ENCODE peak calls at places on chromosome 3, in four cellular contexts. One of them, this sample, is unnamed. For H3K4me1, the result is how much of the 10 kb centered on the place peaks cover.

GRCh38 chr3:65672876-65673815 is 365.6 kb downstream of the MAGI1 start:
- DNase-seq in body of pancreas: peak
- DNase-seq in suprapubic skin: no peak
- DNase-seq in psoas muscle: peak
- DNase-seq in this sample: peak

GRCh38 chr3:186471781-186472180 is 72.4 kb downstream of the CRYGS start:
- DNase-seq in psoas muscle: no peak
- DNase-seq in suprapubic skin: no peak
- DNase-seq in body of pancreas: no peak
- DNase-seq in this sample: no peak

GRCh38 chr3:24829011-24829581 is 334.4 kb upstream of the THRB start:
- DNase-seq in suprapubic skin: no peak
- DNase-seq in psoas muscle: peak
- DNase-seq in body of pancreas: peak
- DNase-seq in this sample: no peak

GRCh38 chr3:188911033-188911850 is 260.5 kb upstream of the TPRG1 start:
- DNase-seq in suprapubic skin: no peak
- DNase-seq in body of pancreas: no peak
- DNase-seq in psoas muscle: no peak
- DNase-seq in this sample: no peak

GRCh38 chr3:16898595-16899395 is 14.0 kb downstream of the PLCL2 start:
- DNase-seq in psoas muscle: no peak
- DNase-seq in body of pancreas: peak
- DNase-seq in suprapubic skin: no peak
- DNase-seq in this sample: no peak

GRCh38 chr3:32118215-32118614 is 11.8 kb downstream of the GPD1L start:
- DNase-seq in psoas muscle: no peak
- DNase-seq in suprapubic skin: no peak
- DNase-seq in body of pancreas: no peak
- DNase-seq in this sample: no peak

GRCh38 chr3:17133637-17134545 is 249.1 kb downstream of the PLCL2 start:
- DNase-seq in psoas muscle: peak
- DNase-seq in body of pancreas: no peak
- DNase-seq in suprapubic skin: no peak
- DNase-seq in this sample: no peak

GRCh38 chr3:184636774-184637316 is 75.0 kb downstream of the MAGEF1 start:
- DNase-seq in body of pancreas: no peak
- DNase-seq in psoas muscle: peak
- DNase-seq in suprapubic skin: no peak
- DNase-seq in this sample: no peak

GRCh38 chr3:4043867-4044575 is 244.8 kb downstream of the LRRN1 start:
- DNase-seq in psoas muscle: no peak
- DNase-seq in body of pancreas: no peak
- DNase-seq in suprapubic skin: no peak
- DNase-seq in this sample: no peak

GRCh38 chr3:182989566-182989965 is 9.2 kb upstream of the DCUN1D1 start:
- DNase-seq in psoas muscle: no peak
- DNase-seq in suprapubic skin: no peak
- DNase-seq in body of pancreas: no peak
- DNase-seq in this sample: no peak

GRCh38 chr3:151085227-151085888 is at the start of gene MED12L:
- DNase-seq in psoas muscle: peak
- DNase-seq in body of pancreas: peak
- DNase-seq in suprapubic skin: no peak
- DNase-seq in this sample: no peak

GRCh38 chr3:48899298-48899697 is 616 bp upstream of the SLC25A20 start:
- DNase-seq in body of pancreas: no peak
- DNase-seq in psoas muscle: no peak
- DNase-seq in suprapubic skin: no peak
- DNase-seq in this sample: no peak

GRCh38 chr3:14452676-14453367 is 50.4 kb downstream of the SLC6A6 start:
- DNase-seq in body of pancreas: peak
- DNase-seq in suprapubic skin: peak
- DNase-seq in psoas muscle: peak
- DNase-seq in this sample: no peak

GRCh38 chr3:176349706-176350105 is 847.6 kb downstream of the TBL1XR1 start:
- DNase-seq in suprapubic skin: no peak
- DNase-seq in psoas muscle: no peak
- DNase-seq in body of pancreas: no peak
- DNase-seq in this sample: no peak

GRCh38 chr3:190010486-190010885 is 110.2 kb downstream of the P3H2 start:
- DNase-seq in psoas muscle: no peak
- DNase-seq in body of pancreas: no peak
- DNase-seq in suprapubic skin: no peak
- DNase-seq in this sample: no peak
- H3K4me1 ChIP-seq in psoas muscle: under half
- H3K4me1 ChIP-seq in body of pancreas: under half
- H3K4me1 ChIP-seq in suprapubic skin: under half
- H3K4me1 ChIP-seq in this sample: half or more

GRCh38 chr3:58572634-58573230 is 4.5 kb downstream of the FAM107A start:
- DNase-seq in psoas muscle: no peak
- DNase-seq in suprapubic skin: no peak
- DNase-seq in body of pancreas: no peak
- DNase-seq in this sample: no peak

GRCh38 chr3:58572013-58572633 is 5.1 kb downstream of the FAM107A start:
- DNase-seq in body of pancreas: no peak
- DNase-seq in suprapubic skin: no peak
- DNase-seq in psoas muscle: no peak
- DNase-seq in this sample: no peak

GRCh38 chr3:58574682-58575081 is 2.5 kb downstream of the FAM107A start:
- DNase-seq in psoas muscle: no peak
- DNase-seq in body of pancreas: no peak
- DNase-seq in suprapubic skin: no peak
- DNase-seq in this sample: no peak

GRCh38 chr3:58575986-58576652 is 1.1 kb downstream of the FAM107A start:
- DNase-seq in psoas muscle: no peak
- DNase-seq in suprapubic skin: no peak
- DNase-seq in body of pancreas: no peak
- DNase-seq in this sample: no peak

DNA sequence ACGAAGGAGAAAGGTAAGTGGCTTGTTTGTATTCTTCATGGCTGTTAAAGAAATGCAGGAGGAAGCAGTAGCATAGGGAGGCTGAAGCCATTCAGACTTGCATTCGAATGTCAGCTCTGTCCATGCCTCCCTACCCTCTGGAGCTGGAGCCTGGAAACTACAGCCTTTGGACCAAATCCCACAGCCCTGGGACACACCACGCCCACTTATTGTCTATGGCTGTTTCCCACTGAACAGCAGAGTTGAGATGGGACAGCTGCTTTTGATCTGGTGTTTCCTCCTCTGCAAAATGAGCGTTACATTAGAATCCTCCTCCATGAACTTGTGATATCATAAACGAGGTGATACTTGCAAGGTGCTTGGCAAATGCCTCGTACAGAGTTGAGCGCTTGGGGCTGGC is 3.6 kb downstream of the FAM107A start:
- DNase-seq in psoas muscle: no peak
- DNase-seq in body of pancreas: no peak
- DNase-seq in suprapubic skin: no peak
- DNase-seq in this sample: no peak
- H3K4me1 ChIP-seq in psoas muscle: under half
- H3K4me1 ChIP-seq in body of pancreas: under half
- H3K4me1 ChIP-seq in suprapubic skin: under half
- H3K4me1 ChIP-seq in this sample: under half

DNA sequence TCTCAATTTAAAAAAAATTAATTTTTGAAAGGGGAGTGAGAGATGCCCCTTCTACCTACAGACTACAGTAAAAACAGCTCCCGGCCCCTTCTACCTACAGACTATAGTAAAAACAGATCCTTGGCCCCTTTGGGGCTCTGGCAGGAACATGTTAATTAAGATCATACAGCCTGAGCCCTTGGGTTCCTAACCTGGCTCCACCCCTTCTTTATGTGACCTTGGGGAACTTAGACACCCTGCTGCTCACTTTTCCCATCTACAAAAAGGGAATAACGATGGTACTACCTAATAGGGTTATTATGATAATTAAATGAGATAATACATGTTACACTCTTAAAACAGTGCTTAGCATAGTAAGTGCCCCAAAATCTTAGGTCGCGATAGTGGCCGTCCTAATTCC is 60.1 kb upstream of the SEC61A1 start:
- DNase-seq in psoas muscle: no peak
- DNase-seq in suprapubic skin: no peak
- DNase-seq in body of pancreas: no peak
- DNase-seq in this sample: no peak
- H3K4me1 ChIP-seq in psoas muscle: under half
- H3K4me1 ChIP-seq in suprapubic skin: under half
- H3K4me1 ChIP-seq in body of pancreas: under half
- H3K4me1 ChIP-seq in this sample: under half

GRCh38 chr3:172066880-172067778 is 27.8 kb downstream of the FNDC3B start:
- DNase-seq in body of pancreas: no peak
- DNase-seq in suprapubic skin: no peak
- DNase-seq in psoas muscle: no peak
- DNase-seq in this sample: no peak

GRCh38 chr3:172067837-172068440 is 28.6 kb downstream of the FNDC3B start:
- DNase-seq in psoas muscle: no peak
- DNase-seq in suprapubic skin: no peak
- DNase-seq in body of pancreas: no peak
- DNase-seq in this sample: no peak

GRCh38 chr3:172063456-172064432 is 24.4 kb downstream of the FNDC3B start:
- DNase-seq in psoas muscle: no peak
- DNase-seq in body of pancreas: no peak
- DNase-seq in suprapubic skin: no peak
- DNase-seq in this sample: no peak

GRCh38 chr3:172065534-172065933 is 26.2 kb downstream of the FNDC3B start:
- DNase-seq in suprapubic skin: no peak
- DNase-seq in body of pancreas: no peak
- DNase-seq in psoas muscle: no peak
- DNase-seq in this sample: no peak

DNA sequence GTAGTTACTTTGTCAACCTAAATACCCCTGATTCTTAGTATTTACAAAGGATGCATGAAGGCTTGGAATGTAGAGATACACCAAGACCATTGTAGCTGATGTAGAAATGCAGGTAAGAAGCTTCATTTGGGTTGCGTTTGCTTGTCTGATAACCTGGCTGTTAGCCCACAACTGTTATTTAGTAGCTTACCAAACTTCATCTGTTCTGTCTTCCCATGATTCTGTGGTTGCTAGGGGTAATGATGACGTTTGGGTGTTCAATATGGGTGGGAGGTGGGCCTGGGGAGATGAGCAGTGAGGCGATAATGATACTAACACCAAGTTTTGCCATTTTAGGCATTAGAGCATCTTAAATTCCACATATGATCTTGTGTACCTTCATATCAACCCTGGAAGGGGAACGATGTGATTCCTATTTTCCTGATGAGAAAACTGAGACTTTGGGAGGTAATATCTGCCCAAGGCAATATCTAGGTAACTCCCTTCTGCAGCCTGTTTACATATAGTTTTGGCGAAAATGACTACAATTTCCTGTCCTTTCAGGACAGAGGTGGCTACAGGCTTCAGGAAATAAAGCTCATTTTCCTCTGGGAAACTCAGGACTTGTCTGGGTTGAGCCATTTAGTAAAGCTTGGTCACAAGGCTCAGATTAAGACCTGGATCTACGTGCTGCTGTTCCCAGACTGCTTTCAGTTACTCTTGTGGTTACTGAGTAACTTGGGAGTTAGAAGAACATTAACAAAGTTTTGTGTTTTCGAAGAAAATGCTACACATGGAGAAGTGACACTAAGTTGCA is 26.8 kb downstream of the FNDC3B start:
- DNase-seq in suprapubic skin: no peak
- DNase-seq in psoas muscle: no peak
- DNase-seq in body of pancreas: no peak
- DNase-seq in this sample: no peak
- H3K4me1 ChIP-seq in suprapubic skin: under half
- H3K4me1 ChIP-seq in psoas muscle: half or more
- H3K4me1 ChIP-seq in body of pancreas: half or more
- H3K4me1 ChIP-seq in this sample: half or more

DNA sequence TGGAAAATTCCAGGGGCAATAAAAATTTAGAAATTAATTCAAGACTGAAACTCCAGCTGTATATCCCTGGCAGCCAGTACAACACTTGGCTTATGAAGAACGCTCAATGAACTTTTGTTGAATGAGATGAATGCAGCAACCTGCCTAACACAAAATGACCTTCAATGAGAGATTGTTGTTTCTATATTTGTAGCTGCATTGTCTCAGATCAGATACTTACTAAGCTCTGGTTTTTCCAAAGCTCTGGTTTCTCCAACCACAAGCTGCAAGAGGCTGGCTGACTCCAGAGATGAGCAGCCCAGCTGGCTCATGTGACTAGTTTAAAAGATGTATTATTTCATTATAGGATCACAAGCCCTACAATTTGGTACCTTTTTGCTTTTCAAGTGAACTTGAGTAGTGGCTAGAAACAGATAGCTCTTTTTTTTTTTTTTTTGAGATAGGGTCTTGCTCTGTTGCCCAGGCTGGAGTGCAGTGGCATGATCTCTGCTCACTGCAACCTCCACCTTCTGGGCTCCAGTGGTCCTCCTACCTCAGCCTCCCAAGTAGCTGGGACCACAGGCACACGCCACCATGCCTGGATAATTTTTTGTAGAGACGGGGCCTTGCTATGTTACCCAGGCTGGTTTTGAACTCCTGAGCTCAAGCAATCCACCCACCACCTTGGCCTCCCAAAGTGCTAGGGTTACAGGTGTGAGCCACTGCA is 57.4 kb downstream of the UMPS start:
- DNase-seq in body of pancreas: no peak
- DNase-seq in suprapubic skin: no peak
- DNase-seq in psoas muscle: no peak
- DNase-seq in this sample: no peak
- H3K4me1 ChIP-seq in body of pancreas: under half
- H3K4me1 ChIP-seq in suprapubic skin: half or more
- H3K4me1 ChIP-seq in psoas muscle: under half
- H3K4me1 ChIP-seq in this sample: under half

GRCh38 chr3:111588527-111588926 is 6.6 kb downstream of the ZBED2 start:
- DNase-seq in suprapubic skin: no peak
- DNase-seq in psoas muscle: no peak
- DNase-seq in body of pancreas: no peak
- DNase-seq in this sample: no peak
- H3K4me1 ChIP-seq in suprapubic skin: under half
- H3K4me1 ChIP-seq in psoas muscle: under half
- H3K4me1 ChIP-seq in body of pancreas: under half
- H3K4me1 ChIP-seq in this sample: under half

DNA sequence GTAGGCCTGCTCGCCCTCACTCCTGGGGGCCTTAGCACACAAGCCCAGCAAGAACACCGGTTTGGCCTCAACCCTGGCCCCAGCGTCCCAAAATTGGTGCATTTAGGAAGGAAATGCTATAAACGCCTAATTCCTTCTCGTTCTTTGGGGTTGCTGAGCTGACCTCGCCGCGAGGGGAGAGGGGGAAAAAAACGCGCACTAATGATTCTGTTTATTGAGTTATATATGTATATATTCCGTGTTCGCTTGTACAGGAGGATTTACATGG is 3.9 kb downstream of the FEZF2 start:
- DNase-seq in suprapubic skin: no peak
- DNase-seq in body of pancreas: no peak
- DNase-seq in psoas muscle: no peak
- DNase-seq in this sample: no peak
- H3K4me1 ChIP-seq in suprapubic skin: half or more
- H3K4me1 ChIP-seq in body of pancreas: under half
- H3K4me1 ChIP-seq in psoas muscle: under half
- H3K4me1 ChIP-seq in this sample: under half